ENCODE peak calls at places on chromosomes 13 and 19, in nine cellular contexts. K is IMR-90; P is aorta; L is NCI-H748 treated with DMSO at 0.1 percent for 48 hours; D is A549; R is foreskin fibroblast; A is naive thymus-derived CD8-positive, alpha-beta T cell; O is CD8-positive, alpha-beta memory T cell; W is mesendoderm. M is an unnamed sample.

GRCh38 chr19:33203529-33203928 is 9.4 kb downstream of the LRP3 start:
- DNase-seq in A (no peak), R (no peak), O (no peak), D (no peak), K (no peak), P (peak), L (no peak), W (no peak), M (no peak)

GRCh38 chr13:114087430-114087829 is 45.0 kb downstream of the RASA3 start:
- DNase-seq in A (no peak), K (no peak), D (no peak), W (no peak), P (no peak), L (no peak), R (no peak), O (no peak), M (no peak)

GRCh38 chr13:87661471-87661870 is 9.7 kb upstream of the SLITRK5 start:
- DNase-seq in A (no peak), D (no peak), O (no peak), W (no peak), R (no peak), L (no peak), K (peak), P (no peak), M (no peak)

GRCh38 chr13:40208517-40208916 is 457.9 kb downstream of the FOXO1 start:
- DNase-seq in K (no peak), O (no peak), P (no peak), W (no peak), R (no peak), D (no peak), L (no peak), A (no peak), M (no peak)

GRCh38 chr13:39900106-39900750 is 244.8 kb downstream of the COG6 start:
- DNase-seq in W (no peak), O (no peak), A (no peak), L (no peak), P (no peak), D (no peak), R (no peak), K (peak), M (no peak)

GRCh38 chr19:41321600-41322270 is 11.8 kb downstream of the CCDC97 start:
- DNase-seq in P (no peak), W (peak), R (peak), K (peak), L (no peak), A (no peak), O (no peak), D (peak), M (no peak)

GRCh38 chr13:112790735-112791641 is 101.2 kb downstream of the ATP11A start:
- DNase-seq in L (no peak), A (no peak), D (no peak), O (no peak), W (no peak), K (peak), R (no peak), P (no peak), M (no peak)

GRCh38 chr13:95256086-95256485 is 45.2 kb downstream of the ABCC4 start:
- DNase-seq in O (no peak), P (no peak), A (no peak), W (peak), D (peak), L (no peak), K (peak), R (peak), M (no peak)

GRCh38 chr19:35879770-35880317 is 11.5 kb downstream of the APLP1 start:
- DNase-seq in W (peak), R (peak), A (peak), D (peak), O (peak), L (peak), P (peak), K (peak), M (peak)

GRCh38 chr13:109131698-109132257 is 502.4 kb downstream of the MYO16 start:
- DNase-seq in A (no peak), W (peak), O (no peak), D (no peak), P (no peak), R (no peak), L (no peak), K (peak), M (no peak)

GRCh38 chr19:29263305-29264080 is 50.5 kb upstream of the UQCRFS1 start:
- DNase-seq in K (peak), W (peak), P (no peak), D (peak), R (peak), A (peak), L (peak), O (peak), M (peak)

GRCh38 chr19:42246143-42246868 is 3.9 kb upstream of the GSK3A start:
- DNase-seq in O (no peak), K (peak), W (peak), A (no peak), D (peak), L (no peak), P (peak), R (peak), M (no peak)

GRCh38 chr13:50198508-50198907 is 183.3 kb downstream of the KCNRG start:
- DNase-seq in W (no peak), R (peak), L (peak), O (no peak), A (no peak), D (no peak), P (no peak), K (peak), M (no peak)

GRCh38 chr13:107373551-107373950 is 805.6 kb upstream of the ARGLU1 start:
- DNase-seq in L (peak), A (no peak), R (no peak), P (no peak), O (no peak), D (no peak), K (peak), W (peak), M (no peak)

GRCh38 chr13:71320452-71320851 is 546.6 kb downstream of the DACH1 start:
- DNase-seq in O (no peak), W (peak), R (no peak), K (peak), P (no peak), D (peak), A (no peak), L (peak), M (no peak)

GRCh38 chr19:54203151-54203611 is 2.5 kb downstream of the RPS9 start:
- DNase-seq in K (peak), O (no peak), L (no peak), R (no peak), P (peak), W (no peak), D (peak), A (no peak), M (no peak)

GRCh38 chr19:38401148-38401547 is 1.7 kb upstream of the FAM98C start:
- DNase-seq in D (peak), A (no peak), K (peak), P (no peak), W (peak), O (no peak), L (no peak), R (no peak), M (no peak)

GRCh38 chr19:12788682-12789097 is 2.6 kb upstream of the JUNB start:
- DNase-seq in L (no peak), W (peak), O (peak), R (peak), K (peak), D (peak), P (peak), A (no peak), M (peak)

GRCh38 chr13:60162096-60162495 is 1.6 kb downstream of the DIAPH3 start:
- DNase-seq in A (no peak), K (peak), W (no peak), O (no peak), D (no peak), P (no peak), L (no peak), R (no peak), M (no peak)

GRCh38 chr13:36154567-36155231 is 23.5 kb upstream of the DCLK1 start:
- DNase-seq in R (no peak), K (no peak), O (no peak), D (no peak), L (no peak), P (peak), W (peak), A (no peak), M (no peak)

GRCh38 chr13:94415484-94415883 is 64.0 kb downstream of the DCT start:
- DNase-seq in W (peak), R (no peak), D (no peak), O (no peak), L (peak), A (no peak), P (no peak), K (no peak), M (no peak)

GRCh38 chr13:44575741-44576395 is at the start of gene TSC22D1:
- DNase-seq in P (peak), L (peak), A (peak), W (peak), R (peak), D (peak), K (peak), O (peak), M (peak)

GRCh38 chr19:10855879-10856522 is 7.8 kb downstream of the C19orf38 start:
- DNase-seq in P (no peak), O (no peak), W (peak), K (no peak), L (no peak), A (no peak), D (peak), R (no peak), M (no peak)

GRCh38 chr13:41060723-41061074 is 610 bp upstream of the WBP4 start:
- DNase-seq in D (peak), L (peak), O (peak), R (peak), W (peak), P (peak), K (no peak), A (peak), M (peak)

GRCh38 chr19:15463865-15464371 is 426 bp downstream of the RASAL3 start:
- DNase-seq in D (no peak), W (no peak), L (no peak), R (no peak), O (peak), A (peak), K (no peak), P (no peak), M (peak)